ENCODE peak calls at places on chromosome X, in nine cellular contexts. A, B, T, R, P, V, K, Z and J are unnamed samples.

GRCh38 chrX:13840121-13840520 is 23.2 kb upstream of the GPM6B start:
- DNase-seq in Z (no peak), K (no peak), R (no peak), P (no peak), A (no peak), V (no peak), B (no peak), T (no peak), J (no peak)

GRCh38 chrX:116801943-116802342 is 339.2 kb upstream of the CT83 start:
- DNase-seq in P (no peak), K (no peak), B (no peak), V (no peak), Z (no peak), T (no peak), R (no peak), A (no peak), J (no peak)

GRCh38 chrX:11438767-11439166 is 145.6 kb downstream of the AMELX start:
- DNase-seq in A (no peak), B (no peak), R (no peak), T (no peak), K (no peak), Z (no peak), P (no peak), V (no peak), J (no peak)

GRCh38 chrX:1537031-1537715 is at the start of gene P2RY8:
- DNase-seq in K (peak; percentile 89), V (peak; percentile 62), T (peak; percentile 78), A (peak; percentile 63), R (peak; percentile 76), Z (peak; percentile 87), P (peak; percentile 67), B (peak; percentile 67), J (peak; percentile 72)

GRCh38 chrX:134932528-134933217 is 58.1 kb upstream of the SMIM10 start:
- DNase-seq in T (no peak), V (no peak), Z (no peak), R (no peak), B (no peak), A (no peak), K (no peak), P (no peak), J (no peak)

GRCh38 chrX:50157545-50158125 is 43.2 kb downstream of the AKAP4 start:
- DNase-seq in A (no peak), B (no peak), P (no peak), K (no peak), Z (no peak), R (no peak), V (no peak), T (no peak), J (no peak)

GRCh38 chrX:1527457-1527856 is 9.5 kb downstream of the P2RY8 start:
- DNase-seq in Z (no peak), T (no peak), A (no peak), K (no peak), P (no peak), B (no peak), V (no peak), R (no peak), J (no peak)

GRCh38 chrX:39948564-39948963 is 149.2 kb downstream of the BCOR start:
- DNase-seq in A (no peak), K (no peak), P (no peak), T (no peak), Z (no peak), V (no peak), R (no peak), B (no peak), J (no peak)